ENCODE peak calls at places on chromosomes 2 and 18, in eight cellular contexts. One of them, this sample, is unnamed.

GRCh38 chr2:11616097-11616687 is 53.8 kb downstream of the NTSR2 start:
- DNase-seq in kidney: peak
- DNase-seq in CD8-positive, alpha-beta T cell: no peak
- DNase-seq in foreskin fibroblast: no peak
- DNase-seq in GM23338: no peak
- DNase-seq in cardiac muscle cell: no peak
- DNase-seq in GM12865: no peak
- DNase-seq in AG04450: no peak
- DNase-seq in this sample: no peak

GRCh38 chr2:29723255-29724001 is 198.0 kb downstream of the ALK start:
- DNase-seq in GM12865: peak
- DNase-seq in kidney: no peak
- DNase-seq in GM23338: no peak
- DNase-seq in cardiac muscle cell: no peak
- DNase-seq in foreskin fibroblast: no peak
- DNase-seq in CD8-positive, alpha-beta T cell: no peak
- DNase-seq in AG04450: no peak
- DNase-seq in this sample: no peak

GRCh38 chr2:23387221-23387550 is 2.2 kb downstream of the KLHL29 start:
- DNase-seq in AG04450: no peak
- DNase-seq in GM23338: no peak
- DNase-seq in cardiac muscle cell: no peak
- DNase-seq in GM12865: no peak
- DNase-seq in CD8-positive, alpha-beta T cell: no peak
- DNase-seq in foreskin fibroblast: no peak
- DNase-seq in kidney: no peak
- DNase-seq in this sample: no peak

GRCh38 chr2:216499641-216500218 is 1.1 kb downstream of the RPL37A start:
- DNase-seq in CD8-positive, alpha-beta T cell: no peak
- DNase-seq in GM12865: peak
- DNase-seq in GM23338: no peak
- DNase-seq in AG04450: no peak
- DNase-seq in cardiac muscle cell: peak
- DNase-seq in foreskin fibroblast: no peak
- DNase-seq in kidney: no peak
- DNase-seq in this sample: no peak

GRCh38 chr2:101559576-101559975 is 84.7 kb upstream of the RFX8 start:
- DNase-seq in CD8-positive, alpha-beta T cell: no peak
- DNase-seq in kidney: no peak
- DNase-seq in GM23338: no peak
- DNase-seq in GM12865: no peak
- DNase-seq in cardiac muscle cell: peak
- DNase-seq in AG04450: no peak
- DNase-seq in foreskin fibroblast: peak
- DNase-seq in this sample: no peak

GRCh38 chr2:84449055-84449454 is 10.0 kb downstream of the SUCLG1 start:
- DNase-seq in GM12865: no peak
- DNase-seq in cardiac muscle cell: no peak
- DNase-seq in AG04450: no peak
- DNase-seq in GM23338: no peak
- DNase-seq in foreskin fibroblast: no peak
- DNase-seq in kidney: no peak
- DNase-seq in CD8-positive, alpha-beta T cell: no peak
- DNase-seq in this sample: no peak

GRCh38 chr2:63721082-63721424 is 120.6 kb upstream of the UGP2 start:
- DNase-seq in cardiac muscle cell: no peak
- DNase-seq in foreskin fibroblast: no peak
- DNase-seq in AG04450: no peak
- DNase-seq in kidney: no peak
- DNase-seq in CD8-positive, alpha-beta T cell: no peak
- DNase-seq in GM23338: no peak
- DNase-seq in GM12865: no peak
- DNase-seq in this sample: no peak

GRCh38 chr2:12597555-12597954 is 119.2 kb upstream of the TRIB2 start:
- DNase-seq in GM12865: no peak
- DNase-seq in kidney: no peak
- DNase-seq in CD8-positive, alpha-beta T cell: no peak
- DNase-seq in foreskin fibroblast: no peak
- DNase-seq in AG04450: no peak
- DNase-seq in GM23338: no peak
- DNase-seq in cardiac muscle cell: no peak
- DNase-seq in this sample: no peak

DNA sequence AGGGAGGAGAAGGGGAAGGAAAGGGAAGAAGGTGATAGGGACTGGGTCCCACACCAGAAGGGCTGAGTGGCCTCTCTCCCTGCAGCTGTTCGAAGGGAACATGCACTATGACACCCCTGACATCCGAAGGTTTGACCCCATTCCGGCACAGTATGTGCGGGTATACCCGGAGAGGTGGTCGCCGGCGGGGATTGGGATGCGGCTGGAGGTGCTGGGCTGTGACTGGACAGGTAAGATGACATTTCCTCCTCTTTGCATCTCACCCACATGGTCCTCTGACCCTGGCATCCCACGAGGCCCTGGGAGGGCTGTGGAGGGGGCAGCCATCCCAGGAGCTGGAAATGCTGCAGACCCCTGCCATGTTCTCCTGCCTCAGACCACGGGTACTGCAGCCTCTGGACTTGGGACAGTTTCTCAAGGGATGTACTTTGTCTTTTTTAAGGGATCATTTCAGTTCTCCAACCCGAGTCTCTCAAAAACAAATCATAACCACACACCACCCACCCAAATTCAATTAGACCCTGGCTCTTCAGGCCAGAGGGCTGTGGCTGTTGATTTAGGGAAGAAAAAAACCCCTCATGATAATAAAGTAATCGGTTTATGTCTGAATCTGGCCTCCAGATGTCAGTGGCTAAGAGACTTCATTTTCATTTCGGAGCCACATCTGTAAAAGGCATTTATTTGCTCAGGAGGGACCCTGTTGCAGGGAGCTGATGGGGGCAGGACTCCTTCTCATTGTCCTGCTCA is 63.5 kb downstream of the NRP2 start:
- DNase-seq in AG04450: no peak
- DNase-seq in kidney: no peak
- DNase-seq in foreskin fibroblast: peak
- DNase-seq in GM23338: no peak
- DNase-seq in CD8-positive, alpha-beta T cell: no peak
- DNase-seq in cardiac muscle cell: no peak
- DNase-seq in GM12865: no peak
- DNase-seq in this sample: no peak
- H3K4me3 ChIP-seq in AG04450: no peak
- H3K4me3 ChIP-seq in kidney: no peak
- H3K4me3 ChIP-seq in foreskin fibroblast: no peak
- H3K4me3 ChIP-seq in GM23338: no peak
- H3K4me3 ChIP-seq in CD8-positive, alpha-beta T cell: no peak
- H3K4me3 ChIP-seq in cardiac muscle cell: no peak
- H3K4me3 ChIP-seq in GM12865: no peak
- H3K4me3 ChIP-seq in this sample: no peak

DNA sequence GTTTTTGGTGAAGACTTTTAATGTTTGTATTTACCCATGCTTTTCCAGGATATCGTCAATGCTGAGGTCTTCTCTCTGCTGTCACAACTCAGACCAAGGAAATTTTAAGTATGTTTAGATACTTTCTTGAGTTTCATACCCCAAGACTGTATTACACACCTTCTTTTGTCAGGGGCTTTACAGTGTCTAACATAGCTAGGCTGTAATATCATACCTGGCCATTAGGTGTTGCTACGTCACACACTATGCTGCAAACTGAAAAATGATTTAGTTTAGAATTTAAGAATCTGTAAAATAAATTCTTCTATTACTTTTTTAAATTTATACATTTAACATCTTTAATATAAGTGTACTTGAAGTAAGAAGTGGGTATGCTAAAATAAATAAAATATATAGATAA is 358.4 kb upstream of the NRP2 start:
- DNase-seq in AG04450: no peak
- DNase-seq in foreskin fibroblast: peak
- DNase-seq in kidney: no peak
- DNase-seq in GM23338: peak
- DNase-seq in cardiac muscle cell: peak
- DNase-seq in GM12865: peak
- DNase-seq in CD8-positive, alpha-beta T cell: no peak
- DNase-seq in this sample: no peak
- TF ChIP-seq CTCF in AG04450: peak
- TF ChIP-seq CTCF in foreskin fibroblast: peak
- TF ChIP-seq CTCF in kidney: peak
- TF ChIP-seq CTCF in GM23338: peak
- TF ChIP-seq CTCF in cardiac muscle cell: peak
- TF ChIP-seq CTCF in GM12865: peak
- TF ChIP-seq CTCF in CD8-positive, alpha-beta T cell: no peak
- TF ChIP-seq CTCF in this sample: peak

GRCh38 chr18:3596324-3597158 is 146.6 kb downstream of the TGIF1 start:
- DNase-seq in CD8-positive, alpha-beta T cell: no peak
- DNase-seq in AG04450: no peak
- DNase-seq in kidney: peak
- DNase-seq in foreskin fibroblast: peak
- DNase-seq in cardiac muscle cell: no peak
- DNase-seq in GM12865: peak
- DNase-seq in GM23338: no peak
- DNase-seq in this sample: no peak

GRCh38 chr18:3599235-3599634 is 149.3 kb downstream of the TGIF1 start:
- DNase-seq in GM23338: no peak
- DNase-seq in cardiac muscle cell: no peak
- DNase-seq in kidney: no peak
- DNase-seq in foreskin fibroblast: no peak
- DNase-seq in GM12865: no peak
- DNase-seq in CD8-positive, alpha-beta T cell: no peak
- DNase-seq in AG04450: no peak
- DNase-seq in this sample: no peak

GRCh38 chr18:3595282-3596273 is 145.6 kb downstream of the TGIF1 start:
- DNase-seq in GM23338: no peak
- DNase-seq in foreskin fibroblast: peak
- DNase-seq in CD8-positive, alpha-beta T cell: no peak
- DNase-seq in cardiac muscle cell: peak
- DNase-seq in AG04450: peak
- DNase-seq in GM12865: peak
- DNase-seq in kidney: no peak
- DNase-seq in this sample: no peak

GRCh38 chr18:3599861-3600260 is 149.9 kb downstream of the TGIF1 start:
- DNase-seq in GM12865: no peak
- DNase-seq in kidney: no peak
- DNase-seq in foreskin fibroblast: no peak
- DNase-seq in AG04450: no peak
- DNase-seq in cardiac muscle cell: no peak
- DNase-seq in GM23338: no peak
- DNase-seq in CD8-positive, alpha-beta T cell: no peak
- DNase-seq in this sample: no peak

DNA sequence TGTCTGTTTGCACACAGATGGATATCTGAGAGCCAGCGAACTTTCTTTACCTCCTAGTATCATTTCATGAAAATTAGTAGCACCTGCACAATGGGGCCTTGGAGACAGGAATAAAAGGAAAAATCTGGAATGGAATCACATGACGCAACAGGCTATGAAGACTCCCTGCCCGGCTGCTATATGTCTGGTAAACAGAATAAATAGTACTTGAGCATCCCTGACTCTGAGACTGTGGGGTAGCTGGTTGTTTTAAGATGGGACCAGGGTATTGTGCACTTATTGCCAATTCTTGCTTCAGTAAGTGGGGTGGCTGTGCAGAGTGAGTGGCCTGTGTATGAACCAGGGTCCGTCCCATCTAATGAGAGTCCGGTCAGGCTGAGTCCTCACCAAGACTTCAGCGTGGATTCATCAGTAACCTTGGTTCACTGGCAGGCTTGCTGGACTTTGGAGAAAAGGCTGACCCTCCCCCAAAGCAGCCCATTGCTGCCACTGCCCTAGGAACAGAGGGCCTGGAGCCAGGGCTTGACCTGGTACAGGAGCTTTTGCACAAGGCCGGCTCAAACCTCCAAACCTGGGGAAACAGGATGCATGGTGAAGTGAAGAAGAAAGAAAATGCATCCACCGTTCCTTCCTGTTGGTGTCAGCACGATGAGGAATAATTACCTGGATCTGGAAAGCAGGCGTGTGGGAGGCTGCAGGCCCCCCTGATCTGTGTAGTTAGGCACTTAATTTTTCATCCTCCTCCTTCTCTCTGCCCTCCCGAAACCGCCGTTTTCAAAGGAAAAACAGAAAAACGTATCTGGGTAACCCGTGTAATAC is 147.4 kb downstream of the TGIF1 start:
- DNase-seq in foreskin fibroblast: no peak
- DNase-seq in CD8-positive, alpha-beta T cell: no peak
- DNase-seq in AG04450: no peak
- DNase-seq in kidney: no peak
- DNase-seq in GM23338: no peak
- DNase-seq in GM12865: no peak
- DNase-seq in cardiac muscle cell: no peak
- DNase-seq in this sample: no peak
- H3K4me3 ChIP-seq in foreskin fibroblast: no peak
- H3K4me3 ChIP-seq in CD8-positive, alpha-beta T cell: no peak
- H3K4me3 ChIP-seq in AG04450: no peak
- H3K4me3 ChIP-seq in kidney: no peak
- H3K4me3 ChIP-seq in GM23338: no peak
- H3K4me3 ChIP-seq in GM12865: no peak
- H3K4me3 ChIP-seq in cardiac muscle cell: no peak
- H3K4me3 ChIP-seq in this sample: no peak

GRCh38 chr2:8515864-8516533 is 165.9 kb upstream of the ID2 start:
- DNase-seq in cardiac muscle cell: no peak
- DNase-seq in kidney: no peak
- DNase-seq in CD8-positive, alpha-beta T cell: no peak
- DNase-seq in foreskin fibroblast: no peak
- DNase-seq in GM12865: peak
- DNase-seq in GM23338: no peak
- DNase-seq in AG04450: no peak
- DNase-seq in this sample: peak
- TF ChIP-seq CTCF in cardiac muscle cell: no peak
- TF ChIP-seq CTCF in kidney: no peak
- TF ChIP-seq CTCF in CD8-positive, alpha-beta T cell: no peak
- TF ChIP-seq CTCF in foreskin fibroblast: no peak
- TF ChIP-seq CTCF in GM12865: no peak
- TF ChIP-seq CTCF in GM23338: peak
- TF ChIP-seq CTCF in AG04450: no peak
- TF ChIP-seq CTCF in this sample: peak